ENCODE peak calls at places on chromosomes 3 and 15, in ten cellular contexts. One of them, this sample, is unnamed.

GRCh38 chr15:69017978-69018377 is 3.5 kb downstream of the NOX5 start:
- DNase-seq in activated effector memory CD4-positive, alpha-beta T cell treated with Interleukin-2 at 50 U/mL for 16 hours: no peak
- DNase-seq in ELR: no peak
- DNase-seq in RWPE1: no peak
- DNase-seq in lower lobe of right lung: no peak
- DNase-seq in adrenal gland: no peak
- DNase-seq in LoVo: no peak
- DNase-seq in IMR-90: no peak
- DNase-seq in mesendoderm: no peak
- DNase-seq in NCI-H2081 treated with DMSO at 0.1 percent for 48 hours: no peak
- DNase-seq in this sample: no peak

GRCh38 chr3:76199382-76199781 is 414.0 kb upstream of the ZNF717 start:
- DNase-seq in activated effector memory CD4-positive, alpha-beta T cell treated with Interleukin-2 at 50 U/mL for 16 hours: no peak
- DNase-seq in ELR: no peak
- DNase-seq in RWPE1: no peak
- DNase-seq in lower lobe of right lung: no peak
- DNase-seq in adrenal gland: no peak
- DNase-seq in LoVo: no peak
- DNase-seq in IMR-90: no peak
- DNase-seq in mesendoderm: no peak
- DNase-seq in NCI-H2081 treated with DMSO at 0.1 percent for 48 hours: no peak
- DNase-seq in this sample: no peak

GRCh38 chr3:49879721-49880120 is 10.0 kb upstream of the CAMKV start:
- DNase-seq in activated effector memory CD4-positive, alpha-beta T cell treated with Interleukin-2 at 50 U/mL for 16 hours: no peak
- DNase-seq in ELR: no peak
- DNase-seq in RWPE1: no peak
- DNase-seq in lower lobe of right lung: no peak
- DNase-seq in adrenal gland: no peak
- DNase-seq in LoVo: no peak
- DNase-seq in IMR-90: no peak
- DNase-seq in mesendoderm: no peak
- DNase-seq in NCI-H2081 treated with DMSO at 0.1 percent for 48 hours: no peak
- DNase-seq in this sample: no peak

GRCh38 chr15:45794768-45795486 is 160.1 kb downstream of the SQOR start:
- DNase-seq in activated effector memory CD4-positive, alpha-beta T cell treated with Interleukin-2 at 50 U/mL for 16 hours: no peak
- DNase-seq in ELR: no peak
- DNase-seq in RWPE1: no peak
- DNase-seq in lower lobe of right lung: no peak
- DNase-seq in adrenal gland: no peak
- DNase-seq in LoVo: no peak
- DNase-seq in IMR-90: no peak
- DNase-seq in mesendoderm: no peak
- DNase-seq in NCI-H2081 treated with DMSO at 0.1 percent for 48 hours: no peak
- DNase-seq in this sample: no peak

GRCh38 chr15:72312605-72313447 is 7.1 kb downstream of the CELF6 start:
- DNase-seq in activated effector memory CD4-positive, alpha-beta T cell treated with Interleukin-2 at 50 U/mL for 16 hours: peak; percentile 27
- DNase-seq in ELR: peak; percentile 78
- DNase-seq in RWPE1: peak; percentile 77
- DNase-seq in lower lobe of right lung: peak; percentile 67
- DNase-seq in adrenal gland: peak; percentile 86
- DNase-seq in LoVo: peak; percentile 65
- DNase-seq in IMR-90: peak; percentile 62
- DNase-seq in mesendoderm: peak; percentile 86
- DNase-seq in NCI-H2081 treated with DMSO at 0.1 percent for 48 hours: no peak
- DNase-seq in this sample: peak; percentile 50

GRCh38 chr3:174083706-174084105 is 686.2 kb downstream of the NLGN1 start:
- DNase-seq in activated effector memory CD4-positive, alpha-beta T cell treated with Interleukin-2 at 50 U/mL for 16 hours: no peak
- DNase-seq in ELR: no peak
- DNase-seq in RWPE1: no peak
- DNase-seq in lower lobe of right lung: no peak
- DNase-seq in adrenal gland: no peak
- DNase-seq in LoVo: no peak
- DNase-seq in IMR-90: no peak
- DNase-seq in mesendoderm: no peak
- DNase-seq in NCI-H2081 treated with DMSO at 0.1 percent for 48 hours: no peak
- DNase-seq in this sample: no peak

GRCh38 chr3:172562881-172563835 is 39.9 kb upstream of the TNFSF10 start:
- DNase-seq in activated effector memory CD4-positive, alpha-beta T cell treated with Interleukin-2 at 50 U/mL for 16 hours: no peak
- DNase-seq in ELR: peak; percentile 76
- DNase-seq in RWPE1: peak; percentile 37
- DNase-seq in lower lobe of right lung: no peak
- DNase-seq in adrenal gland: peak; percentile 55
- DNase-seq in LoVo: peak; percentile 42
- DNase-seq in IMR-90: peak; percentile 86
- DNase-seq in mesendoderm: no peak
- DNase-seq in NCI-H2081 treated with DMSO at 0.1 percent for 48 hours: no peak
- DNase-seq in this sample: peak; percentile 77

GRCh38 chr3:108475220-108475782 is 35.1 kb downstream of the MYH15 start:
- DNase-seq in activated effector memory CD4-positive, alpha-beta T cell treated with Interleukin-2 at 50 U/mL for 16 hours: no peak
- DNase-seq in ELR: no peak
- DNase-seq in RWPE1: no peak
- DNase-seq in lower lobe of right lung: no peak
- DNase-seq in adrenal gland: no peak
- DNase-seq in LoVo: no peak
- DNase-seq in IMR-90: no peak
- DNase-seq in mesendoderm: no peak
- DNase-seq in NCI-H2081 treated with DMSO at 0.1 percent for 48 hours: no peak
- DNase-seq in this sample: no peak

GRCh38 chr3:178823140-178823539 is 248.5 kb downstream of the ZMAT3 start:
- DNase-seq in activated effector memory CD4-positive, alpha-beta T cell treated with Interleukin-2 at 50 U/mL for 16 hours: no peak
- DNase-seq in ELR: no peak
- DNase-seq in RWPE1: no peak
- DNase-seq in lower lobe of right lung: no peak
- DNase-seq in adrenal gland: no peak
- DNase-seq in LoVo: no peak
- DNase-seq in IMR-90: no peak
- DNase-seq in mesendoderm: peak; percentile 18
- DNase-seq in NCI-H2081 treated with DMSO at 0.1 percent for 48 hours: no peak
- DNase-seq in this sample: no peak

GRCh38 chr15:61501815-61502214 is 272.7 kb upstream of the RORA start:
- DNase-seq in activated effector memory CD4-positive, alpha-beta T cell treated with Interleukin-2 at 50 U/mL for 16 hours: no peak
- DNase-seq in ELR: no peak
- DNase-seq in RWPE1: no peak
- DNase-seq in lower lobe of right lung: no peak
- DNase-seq in adrenal gland: no peak
- DNase-seq in LoVo: no peak
- DNase-seq in IMR-90: no peak
- DNase-seq in mesendoderm: no peak
- DNase-seq in NCI-H2081 treated with DMSO at 0.1 percent for 48 hours: no peak
- DNase-seq in this sample: no peak

GRCh38 chr3:4409415-4409814 is 57.7 kb downstream of the SUMF1 start:
- DNase-seq in activated effector memory CD4-positive, alpha-beta T cell treated with Interleukin-2 at 50 U/mL for 16 hours: no peak
- DNase-seq in ELR: no peak
- DNase-seq in RWPE1: no peak
- DNase-seq in lower lobe of right lung: no peak
- DNase-seq in adrenal gland: no peak
- DNase-seq in LoVo: no peak
- DNase-seq in IMR-90: no peak
- DNase-seq in mesendoderm: no peak
- DNase-seq in NCI-H2081 treated with DMSO at 0.1 percent for 48 hours: no peak
- DNase-seq in this sample: no peak

GRCh38 chr3:16813336-16813735 is 71.4 kb upstream of the PLCL2 start:
- DNase-seq in activated effector memory CD4-positive, alpha-beta T cell treated with Interleukin-2 at 50 U/mL for 16 hours: no peak
- DNase-seq in ELR: no peak
- DNase-seq in RWPE1: no peak
- DNase-seq in lower lobe of right lung: no peak
- DNase-seq in adrenal gland: no peak
- DNase-seq in LoVo: no peak
- DNase-seq in IMR-90: no peak
- DNase-seq in mesendoderm: no peak
- DNase-seq in NCI-H2081 treated with DMSO at 0.1 percent for 48 hours: no peak
- DNase-seq in this sample: no peak

GRCh38 chr15:28974142-28974541 is 88.4 kb downstream of the APBA2 start:
- DNase-seq in activated effector memory CD4-positive, alpha-beta T cell treated with Interleukin-2 at 50 U/mL for 16 hours: no peak
- DNase-seq in ELR: no peak
- DNase-seq in RWPE1: no peak
- DNase-seq in lower lobe of right lung: no peak
- DNase-seq in adrenal gland: no peak
- DNase-seq in LoVo: no peak
- DNase-seq in IMR-90: no peak
- DNase-seq in mesendoderm: no peak
- DNase-seq in NCI-H2081 treated with DMSO at 0.1 percent for 48 hours: no peak
- DNase-seq in this sample: no peak

GRCh38 chr3:62414786-62415185 is 41.4 kb upstream of the FEZF2 start:
- DNase-seq in activated effector memory CD4-positive, alpha-beta T cell treated with Interleukin-2 at 50 U/mL for 16 hours: no peak
- DNase-seq in ELR: no peak
- DNase-seq in RWPE1: no peak
- DNase-seq in lower lobe of right lung: no peak
- DNase-seq in adrenal gland: no peak
- DNase-seq in LoVo: no peak
- DNase-seq in IMR-90: no peak
- DNase-seq in mesendoderm: peak; percentile 70
- DNase-seq in NCI-H2081 treated with DMSO at 0.1 percent for 48 hours: no peak
- DNase-seq in this sample: no peak

GRCh38 chr15:29880341-29880740 is 58.1 kb upstream of the TJP1 start:
- DNase-seq in activated effector memory CD4-positive, alpha-beta T cell treated with Interleukin-2 at 50 U/mL for 16 hours: no peak
- DNase-seq in ELR: no peak
- DNase-seq in RWPE1: no peak
- DNase-seq in lower lobe of right lung: no peak
- DNase-seq in adrenal gland: no peak
- DNase-seq in LoVo: no peak
- DNase-seq in IMR-90: no peak
- DNase-seq in mesendoderm: no peak
- DNase-seq in NCI-H2081 treated with DMSO at 0.1 percent for 48 hours: no peak
- DNase-seq in this sample: no peak

GRCh38 chr15:69414702-69415161 is 583 bp downstream of the KIF23 start:
- DNase-seq in activated effector memory CD4-positive, alpha-beta T cell treated with Interleukin-2 at 50 U/mL for 16 hours: no peak
- DNase-seq in ELR: peak; percentile 90
- DNase-seq in RWPE1: peak; percentile 86
- DNase-seq in lower lobe of right lung: peak; percentile 61
- DNase-seq in adrenal gland: peak; percentile 59
- DNase-seq in LoVo: peak; percentile 75
- DNase-seq in IMR-90: peak; percentile 89
- DNase-seq in mesendoderm: peak; percentile 81
- DNase-seq in NCI-H2081 treated with DMSO at 0.1 percent for 48 hours: no peak
- DNase-seq in this sample: peak; percentile 22

GRCh38 chr3:106183762-106184391 is 315.1 kb upstream of the CBLB start:
- DNase-seq in activated effector memory CD4-positive, alpha-beta T cell treated with Interleukin-2 at 50 U/mL for 16 hours: no peak
- DNase-seq in ELR: peak; percentile 8
- DNase-seq in RWPE1: peak; percentile 41
- DNase-seq in lower lobe of right lung: no peak
- DNase-seq in adrenal gland: no peak
- DNase-seq in LoVo: peak; percentile 14
- DNase-seq in IMR-90: peak; percentile 87
- DNase-seq in mesendoderm: peak; percentile 88
- DNase-seq in NCI-H2081 treated with DMSO at 0.1 percent for 48 hours: no peak
- DNase-seq in this sample: peak; percentile 74

GRCh38 chr3:190811775-190812480 is 50.6 kb downstream of the GMNC start:
- DNase-seq in activated effector memory CD4-positive, alpha-beta T cell treated with Interleukin-2 at 50 U/mL for 16 hours: no peak
- DNase-seq in ELR: peak; percentile 84
- DNase-seq in RWPE1: peak; percentile 40
- DNase-seq in lower lobe of right lung: no peak
- DNase-seq in adrenal gland: no peak
- DNase-seq in LoVo: peak; percentile 56
- DNase-seq in IMR-90: peak; percentile 60
- DNase-seq in mesendoderm: peak; percentile 76
- DNase-seq in NCI-H2081 treated with DMSO at 0.1 percent for 48 hours: no peak
- DNase-seq in this sample: no peak

GRCh38 chr15:56982987-56983386 is 64.5 kb downstream of the TCF12 start:
- DNase-seq in activated effector memory CD4-positive, alpha-beta T cell treated with Interleukin-2 at 50 U/mL for 16 hours: no peak
- DNase-seq in ELR: no peak
- DNase-seq in RWPE1: no peak
- DNase-seq in lower lobe of right lung: no peak
- DNase-seq in adrenal gland: no peak
- DNase-seq in LoVo: no peak
- DNase-seq in IMR-90: no peak
- DNase-seq in mesendoderm: no peak
- DNase-seq in NCI-H2081 treated with DMSO at 0.1 percent for 48 hours: no peak
- DNase-seq in this sample: no peak

GRCh38 chr15:65370885-65371284 is 6.9 kb downstream of the IGDCC3 start:
- DNase-seq in activated effector memory CD4-positive, alpha-beta T cell treated with Interleukin-2 at 50 U/mL for 16 hours: no peak
- DNase-seq in ELR: no peak
- DNase-seq in RWPE1: no peak
- DNase-seq in lower lobe of right lung: no peak
- DNase-seq in adrenal gland: no peak
- DNase-seq in LoVo: no peak
- DNase-seq in IMR-90: no peak
- DNase-seq in mesendoderm: no peak
- DNase-seq in NCI-H2081 treated with DMSO at 0.1 percent for 48 hours: no peak
- DNase-seq in this sample: no peak

GRCh38 chr3:134898315-134898714 is 103.3 kb downstream of the EPHB1 start:
- DNase-seq in activated effector memory CD4-positive, alpha-beta T cell treated with Interleukin-2 at 50 U/mL for 16 hours: no peak
- DNase-seq in ELR: no peak
- DNase-seq in RWPE1: no peak
- DNase-seq in lower lobe of right lung: no peak
- DNase-seq in adrenal gland: no peak
- DNase-seq in LoVo: no peak
- DNase-seq in IMR-90: no peak
- DNase-seq in mesendoderm: no peak
- DNase-seq in NCI-H2081 treated with DMSO at 0.1 percent for 48 hours: no peak
- DNase-seq in this sample: no peak

GRCh38 chr15:41104234-41104633 is 11.8 kb downstream of the INO80 start:
- DNase-seq in activated effector memory CD4-positive, alpha-beta T cell treated with Interleukin-2 at 50 U/mL for 16 hours: no peak
- DNase-seq in ELR: peak; percentile 66
- DNase-seq in RWPE1: peak; percentile 31
- DNase-seq in lower lobe of right lung: no peak
- DNase-seq in adrenal gland: no peak
- DNase-seq in LoVo: no peak
- DNase-seq in IMR-90: peak; percentile 79
- DNase-seq in mesendoderm: no peak
- DNase-seq in NCI-H2081 treated with DMSO at 0.1 percent for 48 hours: no peak
- DNase-seq in this sample: no peak

This sample was measured in LNCaP clone FGC.